ENCODE peak calls at places on chromosomes 3 and 15, in five cellular contexts. N is RWPE1, O is IMR-90, K is tibial artery, C is BJ. B is an unnamed sample.
A peak's percentile ranks its signal among the peaks of the same experiment; 100 is the strongest.

GRCh38 chr3:10380906-10381795 is 60.2 kb upstream of the SEC13 start:
- DNase-seq in N (no peak), K (no peak), O (no peak), C (no peak), B (no peak)

GRCh38 chr3:183131735-183132134 is 30.8 kb downstream of the LAMP3 start:
- DNase-seq in O (peak; percentile 73), N (peak; percentile 34), C (no peak), K (no peak), B (no peak)

GRCh38 chr3:126996905-126997304 is 14.0 kb downstream of the PLXNA1 start:
- DNase-seq in N (no peak), O (peak; percentile 15), K (no peak), C (no peak), B (no peak)

GRCh38 chr15:42344763-42345162 is 14.5 kb upstream of the CAPN3 start:
- DNase-seq in K (peak; percentile 29), C (peak; percentile 58), N (no peak), O (peak; percentile 83), B (no peak)

GRCh38 chr3:22960326-22960984 is 242.7 kb upstream of the UBE2E2 start:
- DNase-seq in K (no peak), N (peak; percentile 10), O (peak; percentile 26), C (no peak), B (no peak)

GRCh38 chr15:36798789-36799188 is 219.4 kb downstream of the CDIN1 start:
- DNase-seq in C (no peak), N (no peak), O (no peak), K (no peak), B (no peak)

GRCh38 chr15:70559223-70559823 is 204.0 kb downstream of the UACA start:
- DNase-seq in C (no peak), N (no peak), K (peak; percentile 55), O (peak; percentile 44), B (no peak)

GRCh38 chr15:52709172-52709979 is 30.2 kb upstream of the ATOSA start:
- DNase-seq in C (no peak), O (no peak), K (no peak), N (no peak), B (no peak)

GRCh38 chr3:111252795-111253194 is 181.2 kb downstream of the NECTIN3 start:
- DNase-seq in N (peak; percentile 5), C (no peak), K (no peak), O (peak; percentile 51), B (no peak)

GRCh38 chr3:186953011-186953487 is 22.7 kb downstream of the ST6GAL1 start:
- DNase-seq in K (no peak), N (no peak), C (no peak), O (peak; percentile 56), B (no peak)

GRCh38 chr15:77031376-77032050 is 36.6 kb downstream of the PSTPIP1 start:
- DNase-seq in N (no peak), O (peak; percentile 44), K (no peak), C (no peak), B (no peak)

GRCh38 chr3:114363554-114364202 is 69.8 kb downstream of the TIGIT start:
- DNase-seq in N (no peak), O (peak; percentile 87), K (no peak), C (peak; percentile 37), B (no peak)

GRCh38 chr3:196179380-196180308 is 31.6 kb downstream of the ZDHHC19 start:
- DNase-seq in C (no peak), K (no peak), N (peak; percentile 69), O (peak; percentile 77), B (no peak)

GRCh38 chr3:64578797-64579196 is 109.0 kb downstream of the ADAMTS9 start:
- DNase-seq in N (no peak), K (no peak), C (no peak), O (no peak), B (no peak)

GRCh38 chr3:71930056-71930991 is 145.4 kb upstream of the PROK2 start:
- DNase-seq in C (no peak), O (peak; percentile 17), K (no peak), N (peak; percentile 11), B (no peak)

GRCh38 chr3:108477511-108478147 is 32.8 kb downstream of the MYH15 start:
- DNase-seq in C (no peak), O (peak; percentile 72), N (peak; percentile 41), K (no peak), B (no peak)

GRCh38 chr3:60979861-60980739 is 271.2 kb downstream of the FHIT start:
- DNase-seq in K (no peak), O (no peak), C (peak; percentile 2), N (no peak), B (no peak)

GRCh38 chr3:152021951-152022461 is 148.6 kb downstream of the SUCNR1 start:
- DNase-seq in O (peak; percentile 32), N (peak; percentile 88), K (no peak), C (no peak), B (no peak)

GRCh38 chr15:74826372-74826819 is at the start of gene CPLX3:
- DNase-seq in O (no peak), C (no peak), N (peak; percentile 60), K (no peak), B (no peak)

GRCh38 chr3:73475717-73476116 is 149.0 kb downstream of the PDZRN3 start:
- DNase-seq in O (no peak), C (no peak), N (no peak), K (no peak), B (no peak)

GRCh38 chr3:187265461-187265955 is 26.0 kb downstream of the MASP1 start:
- DNase-seq in N (no peak), C (no peak), O (no peak), K (no peak), B (no peak)

GRCh38 chr15:69583627-69584026 is 131.0 kb downstream of the RPLP1 start:
- DNase-seq in C (no peak), O (no peak), K (no peak), N (no peak), B (no peak)

GRCh38 chr15:70783610-70784021 is 20.3 kb upstream of the UACA start:
- DNase-seq in C (no peak), N (peak; percentile 34), O (peak; percentile 81), K (no peak), B (no peak)

GRCh38 chr15:48644827-48645557 is 517 bp downstream of the FBN1 start:
- DNase-seq in O (peak; percentile 62), K (peak; percentile 55), N (peak; percentile 43), C (no peak), B (no peak)

GRCh38 chr3:171801738-171802600 is 8.3 kb downstream of the PLD1 start:
- DNase-seq in C (peak; percentile 92), K (no peak), O (peak; percentile 93), N (peak; percentile 62), B (no peak)

GRCh38 chr15:62454567-62455172 is 289.6 kb upstream of the C2CD4B start:
- DNase-seq in N (no peak), O (peak; percentile 57), C (no peak), K (no peak), B (no peak)

GRCh38 chr15:57867970-57868791 is 161.7 kb downstream of the POLR2M start:
- DNase-seq in O (no peak), N (no peak), C (no peak), K (no peak), B (no peak)

GRCh38 chr3:124298951-124299350 is 307.0 kb upstream of the ROPN1 start:
- DNase-seq in K (no peak), N (no peak), C (no peak), O (no peak), B (no peak)

GRCh38 chr3:158109804-158110657 is at the start of gene RSRC1:
- DNase-seq in N (peak; percentile 70), K (peak; percentile 88), O (peak; percentile 89), C (no peak), B (peak; percentile 89)

GRCh38 chr3:94862703-94863102 is 799.8 kb downstream of the NSUN3 start:
- DNase-seq in N (peak; percentile 4), K (no peak), C (no peak), O (no peak), B (no peak)

GRCh38 chr3:11954312-11954934 is 49.8 kb upstream of the SYN2 start:
- DNase-seq in N (peak; percentile 5), O (no peak), C (no peak), K (no peak), B (no peak)

GRCh38 chr3:61715886-61716527 is 154.6 kb downstream of the PTPRG start:
- DNase-seq in K (no peak), O (no peak), C (no peak), N (no peak), B (no peak)

GRCh38 chr3:170228093-170228766 is 6.0 kb downstream of the PRKCI start:
- DNase-seq in C (no peak), O (peak; percentile 20), N (peak; percentile 46), K (no peak), B (no peak)

DNA sequence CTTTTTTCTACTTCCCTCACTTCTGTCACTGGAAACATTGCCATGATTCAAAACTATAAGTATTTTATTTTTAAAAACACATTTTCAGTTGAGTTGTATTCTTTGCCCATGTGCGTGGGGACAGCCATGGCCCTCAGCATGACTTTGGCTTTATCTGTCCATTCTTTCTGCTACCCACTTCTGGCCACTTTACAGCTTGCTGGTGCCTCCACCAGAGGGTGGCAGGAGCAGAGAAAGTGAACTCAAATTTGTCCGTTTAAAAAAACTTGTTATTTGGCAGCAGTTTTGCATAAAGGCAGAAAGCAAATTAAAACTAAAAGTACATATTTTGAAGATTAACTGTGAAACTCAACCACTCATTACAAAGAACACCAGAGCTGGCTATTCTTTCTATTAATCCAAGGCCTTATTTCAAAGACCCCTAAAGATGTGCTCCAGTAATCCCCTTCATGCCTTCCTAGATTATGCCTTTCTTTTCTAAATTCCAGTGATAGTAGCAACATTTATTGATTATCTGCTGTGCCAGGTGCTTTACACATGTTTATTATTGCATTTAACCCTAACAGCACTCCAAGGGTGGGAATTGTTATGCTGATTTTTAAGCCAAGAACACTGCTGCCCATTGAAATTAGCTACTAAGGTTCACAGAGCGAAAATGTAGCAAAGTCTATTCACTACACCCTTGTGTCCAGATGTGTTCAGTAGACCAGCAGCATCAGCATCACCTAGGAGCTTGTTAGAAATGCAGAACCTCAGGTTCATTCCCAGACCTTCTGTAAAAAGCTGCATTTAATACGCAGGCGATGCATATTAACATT is 134.8 kb downstream of the THRB start:
- DNase-seq in O (no peak), N (no peak), C (no peak), K (no peak), B (no peak)
- TF ChIP-seq CTCF in O (no peak), N (no peak), C (no peak), K (peak; percentile 30), B (no peak)

GRCh38 chr15:59917504-59918157 is 86.5 kb upstream of the FOXB1 start:
- DNase-seq in O (peak; percentile 10), N (peak; percentile 70), K (no peak), C (no peak), B (no peak)
- TF ChIP-seq CTCF in O (peak; percentile 36), N (peak; percentile 45), K (no peak), C (peak; percentile 45), B (no peak)

GRCh38 chr3:141111364-141112150 is 60.4 kb downstream of the SPSB4 start:
- DNase-seq in C (no peak), K (no peak), O (no peak), N (no peak), B (no peak)

GRCh38 chr3:141106842-141107241 is 55.7 kb downstream of the SPSB4 start:
- DNase-seq in K (no peak), N (no peak), O (no peak), C (no peak), B (no peak)

GRCh38 chr3:141108002-141108401 is 56.9 kb downstream of the SPSB4 start:
- DNase-seq in N (no peak), K (no peak), C (no peak), O (no peak), B (peak; percentile 44)

GRCh38 chr3:141110322-141110721 is 59.2 kb downstream of the SPSB4 start:
- DNase-seq in O (no peak), C (no peak), N (no peak), K (no peak), B (no peak)

GRCh38 chr3:141109761-141110160 is 58.6 kb downstream of the SPSB4 start:
- DNase-seq in N (no peak), O (no peak), K (no peak), C (no peak), B (peak; percentile 56)
- TF ChIP-seq CTCF in N (no peak), O (no peak), K (no peak), C (no peak), B (peak; percentile 50)

GRCh38 chr15:60128710-60129109 is 124.6 kb downstream of the FOXB1 start:
- DNase-seq in O (no peak), C (no peak), K (no peak), N (no peak), B (no peak)
- TF ChIP-seq CTCF in O (no peak), C (no peak), K (no peak), N (no peak), B (no peak)

B was measured in right atrium auricular region.